ENCODE peak calls at places on chromosome 16, in seven cellular contexts. One of them, this sample, is unnamed.

GRCh38 chr16:54587176-54587515 is 300.6 kb upstream of the IRX3 start:
- DNase-seq in GM12878: no peak
- DNase-seq in IMR-90: no peak
- DNase-seq in HCT116: no peak
- DNase-seq in A549: no peak
- DNase-seq in HepG2: no peak
- DNase-seq in H1: no peak
- DNase-seq in this sample: no peak

GRCh38 chr16:84720180-84720579 is 20.4 kb downstream of the USP10 start:
- DNase-seq in HCT116: no peak
- DNase-seq in A549: no peak
- DNase-seq in GM12878: no peak
- DNase-seq in IMR-90: no peak
- DNase-seq in HepG2: no peak
- DNase-seq in H1: no peak
- DNase-seq in this sample: no peak

GRCh38 chr16:72934661-72935403 is 113.1 kb downstream of the ZFHX3 start:
- DNase-seq in IMR-90: no peak
- DNase-seq in HepG2: no peak
- DNase-seq in A549: no peak
- DNase-seq in HCT116: no peak
- DNase-seq in H1: no peak
- DNase-seq in GM12878: no peak
- DNase-seq in this sample: no peak

GRCh38 chr16:73062640-73063283 is 14.8 kb upstream of the ZFHX3 start:
- DNase-seq in HepG2: no peak
- DNase-seq in GM12878: no peak
- DNase-seq in HCT116: no peak
- DNase-seq in A549: no peak
- DNase-seq in IMR-90: no peak
- DNase-seq in H1: no peak
- DNase-seq in this sample: no peak

GRCh38 chr16:12096162-12096781 is 119.7 kb downstream of the SNX29 start:
- DNase-seq in HepG2: no peak
- DNase-seq in H1: no peak
- DNase-seq in HCT116: no peak
- DNase-seq in GM12878: no peak
- DNase-seq in A549: no peak
- DNase-seq in IMR-90: peak
- DNase-seq in this sample: no peak

GRCh38 chr16:8951447-8952280 is 12.0 kb downstream of the USP7 start:
- DNase-seq in GM12878: no peak
- DNase-seq in H1: no peak
- DNase-seq in HCT116: no peak
- DNase-seq in A549: no peak
- DNase-seq in IMR-90: no peak
- DNase-seq in HepG2: no peak
- DNase-seq in this sample: no peak

GRCh38 chr16:1431497-1432270 is 806 bp downstream of the PERCC1 start:
- DNase-seq in A549: no peak
- DNase-seq in HepG2: no peak
- DNase-seq in GM12878: no peak
- DNase-seq in IMR-90: no peak
- DNase-seq in H1: no peak
- DNase-seq in HCT116: no peak
- DNase-seq in this sample: no peak

GRCh38 chr16:64615647-64616280 is 506.1 kb downstream of the CDH11 start:
- DNase-seq in A549: no peak
- DNase-seq in GM12878: no peak
- DNase-seq in HCT116: no peak
- DNase-seq in H1: peak
- DNase-seq in IMR-90: peak
- DNase-seq in HepG2: no peak
- DNase-seq in this sample: no peak

GRCh38 chr16:15876503-15876902 is 11.9 kb downstream of the CEP20 start:
- DNase-seq in H1: no peak
- DNase-seq in IMR-90: no peak
- DNase-seq in GM12878: no peak
- DNase-seq in HCT116: no peak
- DNase-seq in HepG2: no peak
- DNase-seq in A549: no peak
- DNase-seq in this sample: no peak

GRCh38 chr16:67966549-67967182 is 1.8 kb downstream of the SLC12A4 start:
- DNase-seq in HepG2: peak
- DNase-seq in A549: no peak
- DNase-seq in GM12878: no peak
- DNase-seq in IMR-90: no peak
- DNase-seq in HCT116: peak
- DNase-seq in H1: no peak
- DNase-seq in this sample: peak

GRCh38 chr16:54582631-54583250 is 296.2 kb upstream of the IRX3 start:
- DNase-seq in H1: no peak
- DNase-seq in IMR-90: no peak
- DNase-seq in HepG2: no peak
- DNase-seq in A549: no peak
- DNase-seq in HCT116: no peak
- DNase-seq in GM12878: no peak
- DNase-seq in this sample: no peak

GRCh38 chr16:87681990-87682570 is 79.8 kb downstream of the JPH3 start:
- DNase-seq in A549: peak
- DNase-seq in HepG2: peak
- DNase-seq in GM12878: no peak
- DNase-seq in H1: no peak
- DNase-seq in HCT116: peak
- DNase-seq in IMR-90: peak
- DNase-seq in this sample: peak

GRCh38 chr16:75111514-75112280 is 4.9 kb downstream of the LDHD start:
- DNase-seq in GM12878: no peak
- DNase-seq in HCT116: no peak
- DNase-seq in H1: no peak
- DNase-seq in IMR-90: no peak
- DNase-seq in HepG2: no peak
- DNase-seq in A549: no peak
- DNase-seq in this sample: no peak

GRCh38 chr16:52725461-52725860 is 178.5 kb upstream of the TOX3 start:
- DNase-seq in A549: no peak
- DNase-seq in HepG2: no peak
- DNase-seq in HCT116: no peak
- DNase-seq in GM12878: no peak
- DNase-seq in IMR-90: no peak
- DNase-seq in H1: no peak
- DNase-seq in this sample: no peak

GRCh38 chr16:73176577-73177013 is 128.7 kb upstream of the ZFHX3 start:
- DNase-seq in GM12878: no peak
- DNase-seq in H1: no peak
- DNase-seq in HCT116: peak
- DNase-seq in HepG2: peak
- DNase-seq in A549: peak
- DNase-seq in IMR-90: peak
- DNase-seq in this sample: no peak

GRCh38 chr16:28179354-28179753 is 32.4 kb downstream of the XPO6 start:
- DNase-seq in IMR-90: no peak
- DNase-seq in H1: no peak
- DNase-seq in A549: no peak
- DNase-seq in GM12878: no peak
- DNase-seq in HCT116: no peak
- DNase-seq in HepG2: no peak
- DNase-seq in this sample: no peak

GRCh38 chr16:35664091-35664693 is 2204.8 kb downstream of the TP53TG3F start:
- DNase-seq in HepG2: no peak
- DNase-seq in HCT116: no peak
- DNase-seq in IMR-90: no peak
- DNase-seq in GM12878: no peak
- DNase-seq in A549: no peak
- DNase-seq in H1: no peak
- DNase-seq in this sample: no peak

GRCh38 chr16:77849640-77850258 is 61.4 kb downstream of the VAT1L start:
- DNase-seq in HCT116: no peak
- DNase-seq in HepG2: no peak
- DNase-seq in A549: no peak
- DNase-seq in IMR-90: no peak
- DNase-seq in GM12878: no peak
- DNase-seq in H1: no peak
- DNase-seq in this sample: no peak

GRCh38 chr16:50021509-50021908 is 3.5 kb upstream of the CNEP1R1 start:
- DNase-seq in IMR-90: no peak
- DNase-seq in A549: no peak
- DNase-seq in HepG2: peak
- DNase-seq in GM12878: no peak
- DNase-seq in HCT116: no peak
- DNase-seq in H1: no peak
- DNase-seq in this sample: peak

GRCh38 chr16:53600076-53600475 is 97.1 kb upstream of the AKTIP start:
- DNase-seq in IMR-90: peak
- DNase-seq in GM12878: no peak
- DNase-seq in H1: no peak
- DNase-seq in HCT116: no peak
- DNase-seq in A549: no peak
- DNase-seq in HepG2: no peak
- DNase-seq in this sample: no peak

GRCh38 chr16:17467923-17468540 is 2.7 kb downstream of the XYLT1 start:
- DNase-seq in GM12878: no peak
- DNase-seq in H1: no peak
- DNase-seq in IMR-90: peak
- DNase-seq in A549: peak
- DNase-seq in HepG2: peak
- DNase-seq in HCT116: no peak
- DNase-seq in this sample: no peak

GRCh38 chr16:48366165-48367093 is 18.8 kb downstream of the SIAH1 start:
- DNase-seq in GM12878: peak
- DNase-seq in HCT116: peak
- DNase-seq in IMR-90: peak
- DNase-seq in A549: peak
- DNase-seq in HepG2: peak
- DNase-seq in H1: no peak
- DNase-seq in this sample: no peak
- TF ChIP-seq CEBPB in GM12878: peak
- TF ChIP-seq CEBPB in HCT116: peak
- TF ChIP-seq CEBPB in IMR-90: peak
- TF ChIP-seq CEBPB in A549: peak
- TF ChIP-seq CEBPB in HepG2: peak
- TF ChIP-seq CEBPB in H1: peak
- TF ChIP-seq CEBPB in this sample: peak

GRCh38 chr16:10490141-10490540 is 90.3 kb downstream of the EMP2 start:
- DNase-seq in GM12878: no peak
- DNase-seq in A549: no peak
- DNase-seq in H1: no peak
- DNase-seq in HepG2: no peak
- DNase-seq in HCT116: no peak
- DNase-seq in IMR-90: no peak
- DNase-seq in this sample: no peak

GRCh38 chr16:10480151-10480550 is 94.3 kb downstream of the ATF7IP2 start:
- DNase-seq in HepG2: no peak
- DNase-seq in GM12878: no peak
- DNase-seq in IMR-90: no peak
- DNase-seq in H1: no peak
- DNase-seq in A549: no peak
- DNase-seq in HCT116: no peak
- DNase-seq in this sample: no peak

GRCh38 chr16:10485698-10486382 is 94.6 kb downstream of the EMP2 start:
- DNase-seq in GM12878: no peak
- DNase-seq in IMR-90: no peak
- DNase-seq in A549: no peak
- DNase-seq in HepG2: no peak
- DNase-seq in HCT116: no peak
- DNase-seq in H1: no peak
- DNase-seq in this sample: no peak
- TF ChIP-seq CEBPB in GM12878: no peak
- TF ChIP-seq CEBPB in IMR-90: no peak
- TF ChIP-seq CEBPB in A549: no peak
- TF ChIP-seq CEBPB in HepG2: no peak
- TF ChIP-seq CEBPB in HCT116: no peak
- TF ChIP-seq CEBPB in H1: no peak
- TF ChIP-seq CEBPB in this sample: peak

GRCh38 chr16:69892378-69892777 is 58.8 kb upstream of the CLEC18A start:
- DNase-seq in HCT116: no peak
- DNase-seq in HepG2: no peak
- DNase-seq in GM12878: no peak
- DNase-seq in A549: no peak
- DNase-seq in IMR-90: no peak
- DNase-seq in H1: no peak
- DNase-seq in this sample: no peak

GRCh38 chr16:69890891-69891282 is 60.2 kb upstream of the CLEC18A start:
- DNase-seq in GM12878: no peak
- DNase-seq in H1: no peak
- DNase-seq in IMR-90: no peak
- DNase-seq in HepG2: no peak
- DNase-seq in HCT116: no peak
- DNase-seq in A549: no peak
- DNase-seq in this sample: no peak

GRCh38 chr16:69889295-69889964 is 61.7 kb upstream of the CLEC18A start:
- DNase-seq in A549: no peak
- DNase-seq in GM12878: no peak
- DNase-seq in HepG2: no peak
- DNase-seq in HCT116: no peak
- DNase-seq in H1: no peak
- DNase-seq in IMR-90: no peak
- DNase-seq in this sample: no peak

GRCh38 chr16:69888005-69888560 is 63.1 kb upstream of the CLEC18A start:
- DNase-seq in A549: no peak
- DNase-seq in HepG2: no peak
- DNase-seq in IMR-90: no peak
- DNase-seq in GM12878: peak
- DNase-seq in HCT116: no peak
- DNase-seq in H1: no peak
- DNase-seq in this sample: no peak

DNA sequence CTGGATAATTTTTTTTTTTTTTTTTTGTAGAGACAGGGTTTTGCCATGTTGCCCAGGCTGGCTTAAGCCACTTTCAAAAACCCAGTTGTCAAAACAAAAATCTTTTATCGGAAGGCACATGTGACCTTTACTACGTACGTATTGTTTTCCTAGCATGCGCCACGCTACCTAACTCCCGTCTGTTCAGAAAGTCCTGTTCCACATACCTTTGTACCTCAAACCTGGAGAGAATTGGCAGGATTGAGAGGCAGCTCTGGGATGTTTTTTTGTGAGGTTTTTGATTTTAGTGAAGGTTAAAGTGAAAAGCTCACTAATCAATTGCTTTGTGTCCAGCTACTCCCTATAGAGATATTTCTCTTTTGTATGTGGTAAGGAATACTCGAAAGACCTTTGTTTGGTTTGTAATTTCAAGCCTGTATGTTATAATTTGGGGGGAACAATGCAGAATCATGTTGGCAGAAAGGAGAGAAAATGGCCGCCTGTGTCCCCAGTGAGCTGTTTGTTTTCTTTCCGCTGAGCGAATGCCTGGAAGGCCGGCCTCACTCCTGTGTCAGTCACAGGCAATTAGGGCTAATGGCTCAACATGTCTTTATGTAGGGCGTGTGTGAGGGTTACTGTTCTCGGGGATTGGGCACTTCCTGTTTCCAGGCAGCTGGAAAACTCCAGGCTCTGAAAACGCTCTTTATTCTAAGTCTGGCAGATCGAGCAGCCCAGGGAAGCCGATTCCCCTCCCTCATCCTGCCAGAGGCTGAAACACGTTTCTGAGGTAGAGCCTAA is 60.8 kb upstream of the CLEC18A start:
- DNase-seq in GM12878: no peak
- DNase-seq in HepG2: no peak
- DNase-seq in IMR-90: peak
- DNase-seq in A549: no peak
- DNase-seq in H1: no peak
- DNase-seq in HCT116: no peak
- DNase-seq in this sample: no peak
- TF ChIP-seq CEBPB in GM12878: no peak
- TF ChIP-seq CEBPB in HepG2: no peak
- TF ChIP-seq CEBPB in IMR-90: no peak
- TF ChIP-seq CEBPB in A549: no peak
- TF ChIP-seq CEBPB in H1: no peak
- TF ChIP-seq CEBPB in HCT116: no peak
- TF ChIP-seq CEBPB in this sample: no peak

GRCh38 chr16:19644877-19645276 is 73.2 kb downstream of the KNOP1 start:
- DNase-seq in A549: no peak
- DNase-seq in HepG2: no peak
- DNase-seq in IMR-90: peak
- DNase-seq in GM12878: no peak
- DNase-seq in H1: no peak
- DNase-seq in HCT116: no peak
- DNase-seq in this sample: no peak
- TF ChIP-seq CEBPB in A549: no peak
- TF ChIP-seq CEBPB in HepG2: no peak
- TF ChIP-seq CEBPB in IMR-90: no peak
- TF ChIP-seq CEBPB in GM12878: no peak
- TF ChIP-seq CEBPB in H1: no peak
- TF ChIP-seq CEBPB in HCT116: no peak
- TF ChIP-seq CEBPB in this sample: no peak

This sample was measured in K562.